ENCODE peak calls at places on chromosomes 5 and 9, in four cellular contexts. V, U, R and A are unnamed samples.

GRCh38 chr9:96040591-96041461 is 165.3 kb downstream of the ERCC6L2 start:
- DNase-seq in U (no peak), R (peak; percentile 69), V (peak; percentile 74), A (no peak)

GRCh38 chr5:149227168-149227826 is 44.4 kb upstream of the AFAP1L1 start:
- DNase-seq in R (peak; percentile 21), U (no peak), V (no peak), A (peak; percentile 79)

GRCh38 chr5:75335952-75336624 is 932 bp upstream of the HMGCR start:
- DNase-seq in V (peak; percentile 62), U (peak; percentile 51), R (peak; percentile 79), A (peak; percentile 82)

GRCh38 chr9:135087489-135087791 is at the start of gene OLFM1:
- DNase-seq in U (peak; percentile 76), R (peak; percentile 85), V (peak; percentile 88), A (no peak)

GRCh38 chr5:143606043-143606752 is 202.7 kb upstream of the NR3C1 start:
- DNase-seq in V (no peak), R (no peak), U (no peak), A (no peak)

GRCh38 chr9:130327781-130328348 is 62.3 kb downstream of the HMCN2 start:
- DNase-seq in V (peak; percentile 26), U (peak; percentile 38), R (peak; percentile 50), A (no peak)

GRCh38 chr9:78971505-78971904 is 600.3 kb upstream of the TLE4 start:
- DNase-seq in U (no peak), R (no peak), V (no peak), A (no peak)

GRCh38 chr5:85545129-85545528 is 1072.6 kb upstream of the COX7C start:
- DNase-seq in V (no peak), R (no peak), U (no peak), A (no peak)

GRCh38 chr5:174729075-174729680 is 4.8 kb downstream of the MSX2 start:
- DNase-seq in V (no peak), U (no peak), R (no peak), A (no peak)

DNA sequence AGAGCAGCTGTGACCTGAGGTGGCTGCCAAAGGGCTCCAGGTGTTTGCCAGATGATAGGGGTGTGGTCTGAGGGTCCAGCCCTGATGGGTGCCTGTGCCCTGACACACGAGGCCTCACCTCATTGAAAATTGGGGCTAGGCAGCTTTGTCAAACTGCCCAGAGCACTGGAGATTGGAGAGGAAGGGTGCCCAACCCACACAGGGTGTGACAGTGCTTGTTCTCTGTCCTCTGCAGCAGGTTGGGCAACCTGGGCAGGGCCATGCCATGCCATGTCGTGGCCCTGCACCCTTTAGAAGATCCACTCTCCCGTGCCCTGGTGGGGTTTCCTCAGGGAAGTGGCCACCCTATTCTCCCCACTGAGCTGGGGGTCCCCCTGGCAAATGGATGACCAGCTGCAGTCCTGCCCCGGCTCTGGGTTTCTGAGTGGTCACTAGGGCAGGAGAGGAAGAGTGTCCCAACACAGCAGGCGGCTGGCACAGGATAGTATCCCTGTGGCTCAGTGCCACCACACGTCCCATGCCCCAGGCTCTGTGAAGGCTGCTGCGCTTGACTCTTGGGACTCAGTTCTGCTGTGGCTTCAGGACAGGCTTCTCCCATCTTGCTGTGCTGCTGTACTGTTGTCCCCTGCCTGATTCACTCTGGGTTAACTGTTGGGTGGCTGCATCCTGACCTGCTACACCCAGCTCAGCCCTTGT is 100.8 kb upstream of the PITX1 start:
- DNase-seq in V (no peak), U (no peak), R (no peak), A (no peak)
- H3K4me1 ChIP-seq in V (no peaks in the 10 kb centered on the region), U (no peaks in the 10 kb centered on the region), R (peaks cover 24% of the 10 kb centered on the region), A (peaks cover 68% of the 10 kb centered on the region)

GRCh38 chr5:150447188-150447587 is 2.4 kb downstream of the RPS14 start:
- DNase-seq in V (no peak), U (no peak), R (no peak), A (no peak)
- H3K4me1 ChIP-seq in V (peaks cover 22% of the 10 kb centered on the region), U (peaks cover 7% of the 10 kb centered on the region), R (peaks cover 6% of the 10 kb centered on the region), A (peaks cover 12% of the 10 kb centered on the region)

DNA sequence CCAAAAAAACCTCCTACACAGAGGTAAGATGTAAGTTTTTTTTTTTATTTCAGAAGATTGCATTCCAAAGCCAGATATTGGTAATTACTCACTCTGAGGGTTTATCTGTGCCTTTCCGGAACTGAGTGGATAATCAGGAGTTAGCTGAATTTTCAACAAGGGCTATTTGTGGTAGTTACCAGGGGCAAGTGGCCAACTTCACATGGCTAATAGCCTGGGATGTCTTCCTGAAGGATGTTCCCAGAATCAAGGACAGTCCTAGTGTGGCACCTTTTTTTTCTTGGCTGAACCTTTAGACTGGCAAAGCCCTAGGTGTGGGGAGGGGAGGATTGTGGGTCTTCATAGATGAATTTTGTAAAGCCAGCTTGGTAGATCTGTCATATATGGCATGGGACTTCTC is 7.1 kb downstream of the LARP1 start:
- DNase-seq in U (no peak), V (no peak), R (no peak), A (no peak)
- H3K4me1 ChIP-seq in U (peaks cover 40% of the 10 kb centered on the region), V (peaks cover 94% of the 10 kb centered on the region), R (peaks cover 55% of the 10 kb centered on the region), A (peaks cover 40% of the 10 kb centered on the region)

GRCh38 chr5:158389786-158390185 is 530.8 kb upstream of the CLINT1 start:
- DNase-seq in U (no peak), R (no peak), V (no peak), A (no peak)

GRCh38 chr5:158384535-158385421 is 525.8 kb upstream of the CLINT1 start:
- DNase-seq in R (no peak), V (no peak), U (no peak), A (no peak)

GRCh38 chr5:158388018-158388417 is 529.1 kb upstream of the CLINT1 start:
- DNase-seq in R (no peak), U (no peak), V (peak; percentile 45), A (no peak)

GRCh38 chr5:158385982-158386381 is 527.0 kb upstream of the CLINT1 start:
- DNase-seq in V (no peak), U (no peak), R (no peak), A (no peak)

GRCh38 chr5:158387499-158387898 is 528.6 kb upstream of the CLINT1 start:
- DNase-seq in R (peak; percentile 25), V (no peak), U (no peak), A (no peak)
- H3K4me1 ChIP-seq in R (peaks cover 4% of the 10 kb centered on the region), V (peaks cover 5% of the 10 kb centered on the region), U (no peaks in the 10 kb centered on the region), A (no peaks in the 10 kb centered on the region)

GRCh38 chr9:72361227-72361626 is 3.8 kb downstream of the ZFAND5 start:
- DNase-seq in U (no peak), V (no peak), R (no peak), A (no peak)
- H3K4me1 ChIP-seq in U (peaks cover 31% of the 10 kb centered on the region), V (peaks cover 53% of the 10 kb centered on the region), R (peaks cover 55% of the 10 kb centered on the region), A (peaks cover 52% of the 10 kb centered on the region)

GRCh38 chr9:93467062-93467416 is 13.7 kb upstream of the FAM120AOS start:
- DNase-seq in U (no peak), V (no peak), R (no peak), A (no peak)
- H3K4me1 ChIP-seq in U (peaks cover 54% of the 10 kb centered on the region), V (peaks cover 74% of the 10 kb centered on the region), R (peaks cover 33% of the 10 kb centered on the region), A (peaks cover 17% of the 10 kb centered on the region)

DNA sequence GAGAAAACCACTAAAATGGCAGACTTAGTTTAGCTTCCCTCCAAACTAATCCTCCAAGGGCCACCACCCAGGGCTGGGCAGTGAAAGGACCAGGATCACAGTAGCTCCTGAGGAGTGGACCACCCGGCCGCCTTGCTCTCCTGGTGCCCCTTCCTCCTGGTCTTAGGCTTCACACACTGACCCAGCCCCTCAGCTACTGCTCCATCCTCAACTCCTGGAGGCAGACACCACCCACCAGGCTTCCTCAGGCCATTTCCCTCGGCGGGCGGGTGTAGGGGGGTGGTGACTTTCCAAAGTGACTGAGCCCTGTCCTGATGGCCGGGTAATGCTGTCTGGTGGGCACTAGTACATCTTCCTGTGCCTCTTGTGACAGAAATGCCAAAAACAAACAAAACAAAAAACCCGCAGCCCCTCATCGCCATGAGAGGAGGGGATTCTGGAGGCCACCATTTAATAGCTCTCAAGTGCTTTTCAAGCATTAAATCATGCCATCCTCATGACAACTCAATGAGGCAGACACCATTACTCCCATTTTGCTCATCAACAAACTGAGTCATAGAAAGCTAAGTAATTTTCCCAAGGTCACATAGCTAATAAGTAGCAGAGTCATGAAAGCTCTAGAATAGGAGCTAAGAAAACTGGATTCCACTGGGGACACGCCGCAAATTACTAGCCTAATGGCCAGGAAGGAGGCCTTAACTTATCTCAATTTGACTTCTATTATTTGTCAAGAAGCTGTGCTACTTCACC is 91.3 kb upstream of the LRRTM2 start:
- DNase-seq in R (no peak), U (no peak), V (no peak), A (no peak)
- H3K4me1 ChIP-seq in R (peaks cover 33% of the 10 kb centered on the region), U (no peaks in the 10 kb centered on the region), V (peaks cover 84% of the 10 kb centered on the region), A (peaks cover 4% of the 10 kb centered on the region)

GRCh38 chr9:7968642-7969041 is 169.1 kb upstream of the DMAC1 start:
- DNase-seq in R (no peak), V (no peak), U (no peak), A (no peak)
- H3K4me1 ChIP-seq in R (peaks cover 7% of the 10 kb centered on the region), V (no peaks in the 10 kb centered on the region), U (no peaks in the 10 kb centered on the region), A (no peaks in the 10 kb centered on the region)